ENCODE peak calls at places on chromosomes 12 and 14, in nine cellular contexts. H is T follicular helper cell; Q is activated CD4-positive, alpha-beta T cell treated with anti-CD3 and anti-CD28 coated beads, Interleukin-2, amount 50 U/mL, for 24 hours; U is mucosa of gallbladder; N is NCI-H1417; R is H9; I is neural crest cell; K is mammary epithelial cell; L is A549. T is an unnamed sample.

GRCh38 chr14:76352639-76353281 is 23.2 kb upstream of the ESRRB start:
- DNase-seq in H (peak; percentile 4), Q (peak; percentile 8), U (peak; percentile 29), N (peak; percentile 75), R (peak; percentile 84), I (peak; percentile 92), K (peak; percentile 21), L (peak; percentile 49), T (peak; percentile 66)

GRCh38 chr12:1445807-1446206 is 148.6 kb downstream of the FBXL14 start:
- DNase-seq in H (no peak), Q (no peak), U (no peak), N (no peak), R (peak; percentile 73), I (no peak), K (no peak), L (no peak), T (no peak)

GRCh38 chr12:87827638-87828264 is 201.4 kb downstream of the C12orf50 start:
- DNase-seq in H (no peak), Q (no peak), U (no peak), N (peak; percentile 40), R (no peak), I (no peak), K (peak; percentile 76), L (peak; percentile 84), T (no peak)

GRCh38 chr12:118188690-118189371 is 52.9 kb downstream of the PEBP1 start:
- DNase-seq in H (no peak), Q (no peak), U (no peak), N (peak; percentile 69), R (no peak), I (peak; percentile 6), K (peak; percentile 20), L (no peak), T (peak; percentile 82)

GRCh38 chr12:65171073-65171472 is 1.7 kb downstream of the LEMD3 start:
- DNase-seq in H (no peak), Q (no peak), U (no peak), N (no peak), R (no peak), I (no peak), K (peak; percentile 37), L (no peak), T (no peak)

GRCh38 chr14:105178069-105178867 is 2.8 kb downstream of the NUDT14 start:
- DNase-seq in H (no peak), Q (no peak), U (no peak), N (no peak), R (no peak), I (no peak), K (no peak), L (no peak), T (no peak)

GRCh38 chr14:103748539-103748867 is 32.9 kb downstream of the ZFYVE21 start:
- DNase-seq in H (no peak), Q (peak; percentile 9), U (no peak), N (peak; percentile 48), R (no peak), I (no peak), K (no peak), L (no peak), T (no peak)

GRCh38 chr12:10718279-10718821 is 4.8 kb downstream of the YBX3 start:
- DNase-seq in H (no peak), Q (no peak), U (no peak), N (no peak), R (no peak), I (no peak), K (peak; percentile 61), L (no peak), T (no peak)

GRCh38 chr12:31118831-31119530 is 45.3 kb downstream of the DDX11 start:
- DNase-seq in H (no peak), Q (no peak), U (no peak), N (peak; percentile 72), R (peak; percentile 87), I (peak; percentile 43), K (no peak), L (peak; percentile 74), T (peak; percentile 2)

GRCh38 chr12:122203968-122204828 is 689 bp downstream of the B3GNT4 start:
- DNase-seq in H (no peak), Q (no peak), U (no peak), N (peak; percentile 63), R (no peak), I (peak; percentile 32), K (no peak), L (no peak), T (no peak)

GRCh38 chr12:5546616-5547015 is 114.7 kb downstream of the NTF3 start:
- DNase-seq in H (no peak), Q (no peak), U (no peak), N (no peak), R (no peak), I (no peak), K (no peak), L (no peak), T (no peak)

GRCh38 chr14:99261916-99262787 is 9.8 kb downstream of the BCL11B start:
- DNase-seq in H (peak; percentile 89), Q (no peak), U (peak; percentile 65), N (peak; percentile 62), R (no peak), I (no peak), K (no peak), L (no peak), T (no peak)

GRCh38 chr12:71947645-71948105 is 9.0 kb downstream of the TPH2 start:
- DNase-seq in H (no peak), Q (no peak), U (peak; percentile 26), N (peak; percentile 100), R (peak; percentile 97), I (peak; percentile 16), K (peak; percentile 87), L (no peak), T (peak; percentile 31)

T was measured in NCI-H2227 treated with DMSO at 0.1 percent for 48 hours.